ENCODE peak calls at places on chromosomes 2 and 18, in six cellular contexts. One of them, this sample, is unnamed.

GRCh38 chr2:187993516-187993915 is 298.2 kb upstream of the GULP1 start:
- DNase-seq in cardiac muscle cell: peak
- DNase-seq in stomach: no peak
- DNase-seq in keratinocyte: no peak
- DNase-seq in tibial artery: no peak
- DNase-seq in tibial nerve: no peak
- DNase-seq in this sample: no peak

GRCh38 chr2:227871375-227871788 is at the start of gene DAW1:
- DNase-seq in tibial nerve: no peak
- DNase-seq in keratinocyte: no peak
- DNase-seq in cardiac muscle cell: peak
- DNase-seq in stomach: peak
- DNase-seq in tibial artery: no peak
- DNase-seq in this sample: peak

GRCh38 chr18:11948852-11949523 is 32.3 kb upstream of the IMPA2 start:
- DNase-seq in stomach: no peak
- DNase-seq in tibial nerve: no peak
- DNase-seq in keratinocyte: no peak
- DNase-seq in cardiac muscle cell: no peak
- DNase-seq in tibial artery: no peak
- DNase-seq in this sample: no peak

GRCh38 chr2:205903549-205904129 is 182.3 kb downstream of the INO80D start:
- DNase-seq in keratinocyte: no peak
- DNase-seq in cardiac muscle cell: peak
- DNase-seq in stomach: peak
- DNase-seq in tibial artery: no peak
- DNase-seq in tibial nerve: no peak
- DNase-seq in this sample: peak

GRCh38 chr2:113053666-113054435 is 1.2 kb upstream of the IL36B start:
- DNase-seq in keratinocyte: no peak
- DNase-seq in cardiac muscle cell: no peak
- DNase-seq in stomach: no peak
- DNase-seq in tibial artery: no peak
- DNase-seq in tibial nerve: no peak
- DNase-seq in this sample: no peak

GRCh38 chr2:143162997-143163396 is 33.8 kb downstream of the ARHGAP15 start:
- DNase-seq in tibial nerve: no peak
- DNase-seq in keratinocyte: no peak
- DNase-seq in tibial artery: no peak
- DNase-seq in stomach: no peak
- DNase-seq in cardiac muscle cell: no peak
- DNase-seq in this sample: no peak

GRCh38 chr2:126662623-126663022 is 6.7 kb downstream of the GYPC start:
- DNase-seq in stomach: no peak
- DNase-seq in tibial artery: no peak
- DNase-seq in cardiac muscle cell: no peak
- DNase-seq in tibial nerve: no peak
- DNase-seq in keratinocyte: no peak
- DNase-seq in this sample: no peak

GRCh38 chr2:98727369-98727749 is 3.6 kb downstream of the MGAT4A start:
- DNase-seq in cardiac muscle cell: no peak
- DNase-seq in keratinocyte: no peak
- DNase-seq in stomach: no peak
- DNase-seq in tibial nerve: no peak
- DNase-seq in tibial artery: no peak
- DNase-seq in this sample: no peak

GRCh38 chr2:143160732-143161707 is 31.8 kb downstream of the ARHGAP15 start:
- DNase-seq in cardiac muscle cell: no peak
- DNase-seq in keratinocyte: no peak
- DNase-seq in tibial artery: no peak
- DNase-seq in stomach: no peak
- DNase-seq in tibial nerve: no peak
- DNase-seq in this sample: no peak

GRCh38 chr2:72924353-72925240 is 7.3 kb downstream of the EMX1 start:
- DNase-seq in tibial artery: no peak
- DNase-seq in stomach: peak
- DNase-seq in keratinocyte: no peak
- DNase-seq in cardiac muscle cell: no peak
- DNase-seq in tibial nerve: no peak
- DNase-seq in this sample: no peak

GRCh38 chr2:173446722-173447121 is 92.0 kb downstream of the CDCA7 start:
- DNase-seq in tibial nerve: no peak
- DNase-seq in stomach: no peak
- DNase-seq in keratinocyte: no peak
- DNase-seq in tibial artery: no peak
- DNase-seq in cardiac muscle cell: no peak
- DNase-seq in this sample: no peak

GRCh38 chr18:13369756-13370510 is 151.4 kb downstream of the LDLRAD4 start:
- DNase-seq in stomach: no peak
- DNase-seq in tibial artery: no peak
- DNase-seq in tibial nerve: no peak
- DNase-seq in cardiac muscle cell: no peak
- DNase-seq in keratinocyte: no peak
- DNase-seq in this sample: no peak

GRCh38 chr2:229196448-229196847 is 74.6 kb downstream of the PID1 start:
- DNase-seq in keratinocyte: no peak
- DNase-seq in stomach: no peak
- DNase-seq in tibial artery: no peak
- DNase-seq in cardiac muscle cell: no peak
- DNase-seq in tibial nerve: no peak
- DNase-seq in this sample: no peak

GRCh38 chr2:120735750-120736170 is at the start of gene GLI2:
- DNase-seq in stomach: peak
- DNase-seq in cardiac muscle cell: peak
- DNase-seq in keratinocyte: no peak
- DNase-seq in tibial nerve: no peak
- DNase-seq in tibial artery: peak
- DNase-seq in this sample: peak

GRCh38 chr2:163863073-163863472 is 127.3 kb upstream of the FIGN start:
- DNase-seq in cardiac muscle cell: no peak
- DNase-seq in keratinocyte: no peak
- DNase-seq in stomach: no peak
- DNase-seq in tibial nerve: no peak
- DNase-seq in tibial artery: no peak
- DNase-seq in this sample: no peak

GRCh38 chr2:100554788-100555407 is 7.9 kb upstream of the PDCL3 start:
- DNase-seq in stomach: no peak
- DNase-seq in keratinocyte: no peak
- DNase-seq in tibial artery: no peak
- DNase-seq in tibial nerve: no peak
- DNase-seq in cardiac muscle cell: no peak
- DNase-seq in this sample: peak

GRCh38 chr18:63592506-63592905 is 5.4 kb downstream of the SERPINB13 start:
- DNase-seq in tibial nerve: no peak
- DNase-seq in tibial artery: no peak
- DNase-seq in cardiac muscle cell: no peak
- DNase-seq in keratinocyte: no peak
- DNase-seq in stomach: no peak
- DNase-seq in this sample: no peak

GRCh38 chr2:130728549-130729310 is at the start of gene GPR148:
- DNase-seq in tibial nerve: no peak
- DNase-seq in cardiac muscle cell: no peak
- DNase-seq in stomach: no peak
- DNase-seq in keratinocyte: no peak
- DNase-seq in tibial artery: no peak
- DNase-seq in this sample: no peak

GRCh38 chr2:45300026-45300750 is 290.9 kb upstream of the SIX2 start:
- DNase-seq in cardiac muscle cell: no peak
- DNase-seq in keratinocyte: no peak
- DNase-seq in tibial artery: no peak
- DNase-seq in tibial nerve: no peak
- DNase-seq in stomach: peak
- DNase-seq in this sample: peak

GRCh38 chr2:186595219-186595618 is 5.4 kb downstream of the ITGAV start:
- DNase-seq in cardiac muscle cell: peak
- DNase-seq in tibial artery: peak
- DNase-seq in keratinocyte: no peak
- DNase-seq in stomach: peak
- DNase-seq in tibial nerve: no peak
- DNase-seq in this sample: no peak

GRCh38 chr2:110691612-110692258 is 13.9 kb upstream of the BUB1 start:
- DNase-seq in tibial artery: no peak
- DNase-seq in keratinocyte: no peak
- DNase-seq in tibial nerve: no peak
- DNase-seq in stomach: no peak
- DNase-seq in cardiac muscle cell: no peak
- DNase-seq in this sample: no peak

GRCh38 chr2:111990856-111991255 is 64.2 kb upstream of the TMEM87B start:
- DNase-seq in stomach: no peak
- DNase-seq in keratinocyte: no peak
- DNase-seq in tibial artery: no peak
- DNase-seq in cardiac muscle cell: no peak
- DNase-seq in tibial nerve: no peak
- DNase-seq in this sample: no peak

GRCh38 chr18:75139226-75139911 is 69.6 kb downstream of the PTGR3 start:
- DNase-seq in tibial nerve: no peak
- DNase-seq in cardiac muscle cell: no peak
- DNase-seq in tibial artery: no peak
- DNase-seq in stomach: no peak
- DNase-seq in keratinocyte: no peak
- DNase-seq in this sample: no peak

GRCh38 chr18:51463483-51464136 is 266.1 kb upstream of the MEX3C start:
- DNase-seq in keratinocyte: no peak
- DNase-seq in cardiac muscle cell: no peak
- DNase-seq in tibial nerve: no peak
- DNase-seq in tibial artery: no peak
- DNase-seq in stomach: no peak
- DNase-seq in this sample: no peak
- TF ChIP-seq CTCF in keratinocyte: no peak
- TF ChIP-seq CTCF in cardiac muscle cell: no peak
- TF ChIP-seq CTCF in tibial nerve: no peak
- TF ChIP-seq CTCF in tibial artery: no peak
- TF ChIP-seq CTCF in stomach: no peak
- TF ChIP-seq CTCF in this sample: no peak

DNA sequence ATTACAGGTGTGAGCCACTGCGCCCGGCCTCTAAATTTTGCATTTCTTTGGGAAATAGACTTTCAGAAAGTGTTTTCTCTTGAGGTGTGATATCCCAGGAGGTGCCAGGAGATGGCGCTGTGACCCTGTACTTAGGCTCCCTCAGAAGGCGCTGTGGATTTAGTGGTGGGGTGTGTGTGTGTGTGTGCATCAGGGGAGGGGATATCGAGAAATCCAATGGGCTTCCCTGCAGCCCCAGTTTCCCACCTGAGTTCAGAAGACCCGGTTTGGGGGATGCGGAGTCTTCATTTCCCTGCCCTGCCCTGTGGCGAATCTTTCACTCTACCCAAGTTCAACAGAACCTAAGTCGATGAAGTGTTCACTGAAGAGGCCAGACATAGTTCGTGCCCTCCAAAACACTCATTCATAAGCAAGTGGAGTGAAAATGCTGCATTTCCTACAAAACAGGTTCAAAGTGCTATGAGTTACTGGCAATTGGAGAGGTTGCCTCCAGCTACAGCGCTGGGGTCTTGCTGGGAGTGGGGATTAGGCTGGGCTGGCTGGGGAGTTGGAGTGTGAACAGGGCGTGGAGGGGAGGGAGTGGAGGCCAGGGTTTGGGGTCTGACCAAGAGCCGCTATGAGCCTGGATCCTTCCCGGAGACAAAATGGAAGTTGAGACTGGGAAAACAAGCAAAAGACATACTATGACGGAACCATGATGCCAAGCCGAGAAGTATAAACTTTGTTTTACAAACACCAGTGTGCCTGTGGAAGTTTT is 6.5 kb upstream of the WNT6 start:
- DNase-seq in keratinocyte: no peak
- DNase-seq in tibial artery: peak
- DNase-seq in cardiac muscle cell: peak
- DNase-seq in tibial nerve: peak
- DNase-seq in stomach: peak
- DNase-seq in this sample: no peak
- H3K27ac ChIP-seq in keratinocyte: no peak
- H3K27ac ChIP-seq in tibial artery: no peak
- H3K27ac ChIP-seq in cardiac muscle cell: no peak
- H3K27ac ChIP-seq in tibial nerve: no peak
- H3K27ac ChIP-seq in stomach: no peak
- H3K27ac ChIP-seq in this sample: no peak

GRCh38 chr2:29000954-29001353 is 19.9 kb downstream of the TOGARAM2 start:
- DNase-seq in tibial nerve: no peak
- DNase-seq in keratinocyte: no peak
- DNase-seq in stomach: no peak
- DNase-seq in cardiac muscle cell: no peak
- DNase-seq in tibial artery: no peak
- DNase-seq in this sample: no peak

GRCh38 chr2:28997237-28997846 is 16.2 kb downstream of the TOGARAM2 start:
- DNase-seq in keratinocyte: no peak
- DNase-seq in tibial nerve: no peak
- DNase-seq in stomach: no peak
- DNase-seq in cardiac muscle cell: peak
- DNase-seq in tibial artery: no peak
- DNase-seq in this sample: no peak

GRCh38 chr2:28997847-28998735 is 17.0 kb downstream of the TOGARAM2 start:
- DNase-seq in tibial nerve: no peak
- DNase-seq in tibial artery: no peak
- DNase-seq in keratinocyte: no peak
- DNase-seq in stomach: no peak
- DNase-seq in cardiac muscle cell: no peak
- DNase-seq in this sample: no peak

GRCh38 chr2:29001791-29002190 is 20.7 kb downstream of the TOGARAM2 start:
- DNase-seq in tibial artery: no peak
- DNase-seq in cardiac muscle cell: no peak
- DNase-seq in tibial nerve: no peak
- DNase-seq in stomach: no peak
- DNase-seq in keratinocyte: no peak
- DNase-seq in this sample: no peak

DNA sequence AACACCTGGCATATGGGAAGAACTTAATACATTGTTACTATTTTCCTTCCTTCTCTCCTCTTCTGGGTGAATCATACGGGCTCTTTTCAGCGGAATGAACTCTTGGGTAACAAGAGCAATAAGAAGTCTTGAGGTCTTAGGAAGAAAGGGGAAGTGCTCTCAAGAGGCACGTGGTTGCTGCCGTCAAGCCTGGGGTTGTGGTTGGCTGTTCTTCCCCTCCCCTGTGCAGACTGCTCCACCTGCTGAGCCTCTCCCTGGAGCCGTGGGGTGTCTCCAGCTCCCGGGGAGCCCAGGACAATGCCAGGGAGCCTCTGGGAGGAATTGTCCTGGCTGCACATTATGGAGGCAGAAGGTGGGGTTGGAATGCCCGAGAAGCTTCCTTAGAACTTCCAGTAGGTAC is 19.4 kb downstream of the TOGARAM2 start:
- DNase-seq in cardiac muscle cell: no peak
- DNase-seq in stomach: peak
- DNase-seq in tibial nerve: no peak
- DNase-seq in tibial artery: peak
- DNase-seq in keratinocyte: no peak
- DNase-seq in this sample: peak
- TF ChIP-seq CTCF in cardiac muscle cell: no peak
- TF ChIP-seq CTCF in stomach: no peak
- TF ChIP-seq CTCF in tibial nerve: no peak
- TF ChIP-seq CTCF in tibial artery: no peak
- TF ChIP-seq CTCF in keratinocyte: no peak
- TF ChIP-seq CTCF in this sample: no peak

DNA sequence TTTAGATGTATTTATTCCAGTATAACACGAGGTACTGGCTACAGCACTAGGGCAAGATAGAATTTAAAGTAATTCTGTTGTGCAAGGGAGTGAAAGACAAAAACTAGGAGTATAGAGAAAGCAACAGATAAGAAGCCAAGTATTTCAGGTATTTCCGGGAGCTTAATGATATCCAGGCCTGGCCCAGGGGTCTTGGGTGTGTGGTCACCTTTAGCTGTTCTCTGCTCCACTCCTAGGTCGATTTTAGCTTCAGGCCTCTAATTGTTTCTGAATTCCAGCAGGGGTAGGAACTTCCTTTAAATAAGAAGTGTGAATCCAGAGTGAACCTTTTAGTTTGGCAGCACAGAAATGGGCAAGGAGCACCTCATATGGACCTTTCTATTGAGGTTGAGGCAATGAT is 342.3 kb upstream of the MYT1L start:
- DNase-seq in cardiac muscle cell: no peak
- DNase-seq in stomach: no peak
- DNase-seq in tibial artery: no peak
- DNase-seq in tibial nerve: no peak
- DNase-seq in keratinocyte: no peak
- DNase-seq in this sample: no peak
- H3K27ac ChIP-seq in cardiac muscle cell: no peak
- H3K27ac ChIP-seq in stomach: no peak
- H3K27ac ChIP-seq in tibial artery: no peak
- H3K27ac ChIP-seq in tibial nerve: no peak
- H3K27ac ChIP-seq in keratinocyte: no peak
- H3K27ac ChIP-seq in this sample: no peak